ENCODE peak calls at places on chromosomes 4 and X, in four cellular contexts. V, H, F and R are unnamed samples.

GRCh38 chrX:20968996-20969395 is 405.2 kb upstream of the CNKSR2 start:
- DNase-seq in V (no peak), H (no peak), F (no peak), R (no peak)

GRCh38 chr4:34183916-34184315 is 2060.4 kb downstream of the ARAP2 start:
- DNase-seq in V (no peak), H (no peak), F (no peak), R (no peak)

GRCh38 chrX:114889454-114889853 is 128.0 kb downstream of the IL13RA2 start:
- DNase-seq in V (no peak), H (no peak), F (no peak), R (no peak)

GRCh38 chr4:184331155-184331995 is 113.7 kb upstream of the ENPP6 start:
- DNase-seq in V (no peak), H (no peak), F (no peak), R (no peak)

GRCh38 chr4:101122019-101122418 is 225.3 kb downstream of the PPP3CA start:
- DNase-seq in V (no peak), H (no peak), F (no peak), R (no peak)

GRCh38 chr4:178689926-178690325 is 1247.7 kb upstream of the AGA start:
- DNase-seq in V (no peak), H (no peak), F (no peak), R (no peak)

GRCh38 chrX:104742345-104742744 is 176.3 kb downstream of the IL1RAPL2 start:
- DNase-seq in V (no peak), H (no peak), F (no peak), R (no peak)

GRCh38 chr4:13266687-13267086 is 217.5 kb downstream of the RAB28 start:
- DNase-seq in V (no peak), H (no peak), F (no peak), R (no peak)

GRCh38 chrX:21725498-21725897 is 32.4 kb downstream of the SMPX start:
- DNase-seq in V (no peak), H (peak; percentile 31), F (peak; percentile 3), R (no peak)

GRCh38 chr4:42359686-42360085 is 37.6 kb upstream of the SHISA3 start:
- DNase-seq in V (no peak), H (no peak), F (no peak), R (no peak)

GRCh38 chr4:65658117-65658516 is 12.2 kb downstream of the EPHA5 start:
- DNase-seq in V (no peak), H (no peak), F (no peak), R (no peak)

GRCh38 chr4:185709802-185710486 is 102.0 kb downstream of the SORBS2 start:
- DNase-seq in V (no peak), H (no peak), F (no peak), R (no peak)

DNA sequence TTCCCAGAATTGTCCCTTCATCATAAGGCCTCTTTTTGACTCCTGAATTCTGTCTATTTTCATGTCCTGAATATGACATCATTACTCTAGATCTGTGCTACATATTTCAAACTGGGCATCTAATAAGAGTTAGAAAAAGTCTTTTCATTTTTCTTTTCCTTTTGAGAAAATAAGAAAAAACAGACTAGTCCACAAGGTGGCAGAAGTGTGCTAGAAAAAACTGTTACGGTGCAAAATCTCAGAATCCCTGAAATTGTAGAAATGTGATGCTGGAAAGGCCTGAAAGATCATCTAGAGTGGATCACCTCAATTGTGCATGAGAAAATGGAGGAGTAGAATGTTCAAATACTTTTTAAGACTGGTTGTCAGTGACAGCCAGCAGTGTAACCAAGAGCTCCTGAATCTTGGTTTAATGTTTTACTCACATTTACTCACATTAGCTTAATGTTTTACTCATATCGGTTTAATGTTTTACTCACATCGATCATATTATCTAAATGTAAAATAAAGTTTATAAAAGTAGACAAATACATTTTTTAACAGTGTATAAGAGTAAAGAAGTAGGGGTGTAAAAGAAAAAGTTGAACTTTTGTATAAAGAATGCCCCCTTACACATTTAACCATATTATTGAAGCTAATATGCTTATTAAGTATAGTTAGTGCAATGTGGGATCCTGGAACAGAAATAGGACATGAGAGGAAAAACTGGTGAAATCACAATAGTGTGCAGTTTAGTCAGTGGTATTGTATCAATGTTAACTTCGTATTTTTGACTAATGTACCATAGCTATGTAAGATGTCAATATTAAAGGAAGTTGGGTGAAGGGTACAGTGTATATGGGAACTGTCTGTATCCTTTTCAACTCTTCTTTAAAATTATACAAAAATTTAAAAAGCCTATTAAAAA is 15.2 kb downstream of the ASB11 start:
- DNase-seq in V (no peak), H (peak; percentile 49), F (peak; percentile 27), R (no peak)
- TF ChIP-seq TEAD4 in V (no peak), H (no peak), F (no peak), R (no peak)

DNA sequence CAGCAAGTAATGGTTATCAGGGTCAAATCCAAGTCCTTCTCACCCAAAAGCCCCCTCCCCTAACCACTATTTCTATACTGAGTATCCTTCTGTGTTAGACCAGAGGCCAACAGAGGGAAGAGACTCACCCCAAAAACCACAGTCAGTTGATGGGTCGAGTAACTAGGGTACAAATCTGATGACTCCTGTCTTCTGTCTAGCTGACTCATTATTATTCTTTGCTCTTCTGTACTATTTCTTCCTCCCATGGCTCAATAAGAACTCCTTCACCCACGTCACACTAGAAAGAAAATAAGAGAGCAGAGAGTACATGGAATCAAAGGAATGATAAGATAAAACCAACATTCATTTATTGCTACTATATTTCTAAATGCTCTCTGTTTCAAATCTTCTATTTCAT is 2.0 kb downstream of the RAB40A start:
- DNase-seq in V (no peak), H (no peak), F (no peak), R (no peak)
- TF ChIP-seq TEAD4 in V (no peak), H (no peak), F (no peak), R (no peak)

DNA sequence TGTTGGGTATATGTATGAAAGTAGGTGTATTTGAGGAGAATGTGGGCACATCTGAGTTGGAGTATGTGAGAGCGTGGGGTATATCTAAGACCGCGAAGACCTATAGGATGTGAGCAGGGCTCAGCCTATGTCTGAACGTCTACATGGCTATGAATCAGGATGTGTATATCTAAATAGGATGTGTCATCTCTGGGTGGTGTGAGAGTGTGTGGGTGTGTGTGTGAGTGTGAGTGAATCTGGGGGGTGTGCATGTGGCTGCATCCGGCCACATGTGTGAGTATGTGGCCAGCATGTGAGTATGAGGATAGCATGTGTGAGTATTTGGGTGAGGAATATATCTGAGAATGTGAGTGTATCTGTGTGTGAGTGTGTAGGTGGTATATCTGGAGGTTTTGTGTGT is 7.7 kb downstream of the GPR173 start:
- DNase-seq in V (no peak), H (no peak), F (no peak), R (no peak)
- TF ChIP-seq TEAD4 in V (no peak), H (no peak), F (no peak), R (no peak)

GRCh38 chrX:29948653-29949052 is 266.7 kb upstream of the MAGEB2 start:
- DNase-seq in V (no peak), H (no peak), F (no peak), R (no peak)
- TF ChIP-seq TEAD4 in V (no peak), H (no peak), F (no peak), R (no peak)

DNA sequence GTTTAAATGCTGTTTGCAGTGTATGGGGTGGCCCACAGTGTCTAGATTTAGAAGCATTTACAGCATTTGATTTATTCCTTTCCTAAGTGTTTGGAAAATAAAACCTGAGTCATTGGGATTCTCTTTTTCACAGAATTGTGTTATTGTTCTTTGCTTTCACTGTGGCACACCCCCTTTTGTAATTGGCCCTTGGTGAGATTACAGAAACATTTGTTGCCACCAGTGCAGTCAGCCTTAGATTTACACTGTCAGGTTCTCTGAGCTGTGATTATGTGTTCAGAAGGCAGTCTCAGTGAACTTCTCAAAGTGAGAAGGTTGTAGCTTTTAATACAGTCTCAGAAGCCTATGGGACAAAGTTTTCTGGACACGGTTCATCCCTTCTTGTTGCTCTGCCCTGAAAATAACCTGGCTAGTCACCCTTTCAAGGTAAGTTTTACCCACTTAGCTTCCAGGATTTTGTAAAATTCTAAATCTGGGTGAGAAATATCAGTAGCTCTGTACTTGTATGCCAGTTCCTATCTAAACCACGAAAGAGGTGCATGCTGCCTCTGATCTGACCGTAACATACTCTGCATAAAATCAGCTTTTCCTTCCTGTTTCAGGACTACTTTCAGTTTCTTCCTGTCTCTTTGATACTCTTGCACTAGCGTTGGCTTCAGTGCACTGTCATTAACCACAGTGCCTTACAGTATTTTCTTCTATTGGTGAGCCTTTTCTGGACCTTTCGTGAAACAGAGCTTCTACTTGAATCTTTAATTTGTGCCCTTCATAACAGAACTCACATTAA is 12.6 kb downstream of the RUFY3 start:
- DNase-seq in V (no peak), H (no peak), F (no peak), R (no peak)
- TF ChIP-seq TEAD4 in V (no peak), H (no peak), F (no peak), R (no peak)